ENCODE peak calls at places on chromosomes 13 and 19, in six cellular contexts. I is esophagus squamous epithelium; N is CD8-positive, alpha-beta T cell; Q is left ventricle myocardium inferior; L is mucosa of descending colon; W is body of pancreas. S is an unnamed sample.

GRCh38 chr19:34145741-34146202 is 26.5 kb upstream of the LSM14A start:
- DNase-seq in N (peak; percentile 16), I (no peak), L (no peak), W (peak; percentile 56), Q (no peak), S (peak; percentile 68)

GRCh38 chr19:8158411-8159074 is 9.2 kb upstream of the FBN3 start:
- DNase-seq in I (no peak), N (peak; percentile 21), W (peak; percentile 75), Q (no peak), L (no peak), S (peak; percentile 89)

GRCh38 chr19:8456064-8456463 is 11.3 kb downstream of the HNRNPM start:
- DNase-seq in N (no peak), L (no peak), W (peak; percentile 21), I (no peak), Q (no peak), S (no peak)

GRCh38 chr19:11111771-11112144 is 22.5 kb downstream of the LDLR start:
- DNase-seq in N (no peak), I (no peak), Q (no peak), W (no peak), L (no peak), S (no peak)

GRCh38 chr13:48123827-48124226 is 28.9 kb upstream of the MED4 start:
- DNase-seq in L (no peak), W (no peak), N (no peak), Q (no peak), I (no peak), S (no peak)

GRCh38 chr13:112455476-112456059 is 79.4 kb downstream of the SPACA7 start:
- DNase-seq in I (no peak), N (no peak), W (no peak), L (no peak), Q (no peak), S (no peak)

GRCh38 chr19:41339936-41340335 is 13.8 kb downstream of the TGFB1 start:
- DNase-seq in Q (no peak), I (no peak), N (no peak), L (no peak), W (no peak), S (no peak)

GRCh38 chr13:42041684-42042035 is 6.8 kb upstream of the DGKH start:
- DNase-seq in Q (peak; percentile 50), I (no peak), W (peak; percentile 61), L (peak; percentile 69), N (no peak), S (peak; percentile 83)

GRCh38 chr19:28929026-28929425 is 283.9 kb downstream of the UQCRFS1 start:
- DNase-seq in I (no peak), L (no peak), Q (no peak), W (no peak), N (no peak), S (no peak)

DNA sequence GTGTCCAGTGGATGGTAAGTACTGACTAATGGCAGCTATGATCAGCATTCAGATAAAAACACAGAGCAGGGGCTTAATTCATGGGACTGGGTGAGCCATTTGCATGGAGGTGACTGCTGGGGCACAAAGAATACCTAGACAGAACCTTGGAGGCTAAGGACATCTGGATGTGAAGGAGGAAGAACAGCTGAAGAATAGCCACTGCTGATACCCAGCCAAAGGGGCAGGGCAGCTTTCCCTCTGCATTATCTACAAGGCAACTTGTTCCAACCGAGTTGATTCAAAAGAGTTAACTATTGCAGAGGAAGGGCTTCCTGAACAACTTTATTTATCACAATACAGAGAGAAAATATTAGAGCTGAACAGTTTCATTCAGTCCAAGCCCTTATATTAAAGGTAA is 13.1 kb upstream of the THSD1 start:
- DNase-seq in N (no peak), Q (no peak), W (no peak), L (no peak), I (no peak), S (no peak)
- H3K4me3 ChIP-seq in N (no peak overlapping the region), Q (no peak overlapping the region), W (no peak overlapping the region), L (no peak overlapping the region), I (no peak overlapping the region), S (no peak overlapping the region)

GRCh38 chr19:50703915-50704548 is 15.6 kb downstream of the SHANK1 start:
- DNase-seq in W (no peak), Q (no peak), N (no peak), I (no peak), L (no peak), S (no peak)
- TF ChIP-seq CTCF in W (peak; percentile 4), Q (peak; percentile 18), N (no peak), I (no peak), L (no peak), S (no peak)

GRCh38 chr13:109776575-109776974 is 9.8 kb downstream of the IRS2 start:
- DNase-seq in W (no peak), Q (no peak), L (no peak), N (no peak), I (no peak), S (no peak)
- H3K4me3 ChIP-seq in W (no peak overlapping the region), Q (peak overlapping the region; percentile 78), L (no peak overlapping the region), N (no peak overlapping the region), I (no peak overlapping the region), S (no peak overlapping the region)

DNA sequence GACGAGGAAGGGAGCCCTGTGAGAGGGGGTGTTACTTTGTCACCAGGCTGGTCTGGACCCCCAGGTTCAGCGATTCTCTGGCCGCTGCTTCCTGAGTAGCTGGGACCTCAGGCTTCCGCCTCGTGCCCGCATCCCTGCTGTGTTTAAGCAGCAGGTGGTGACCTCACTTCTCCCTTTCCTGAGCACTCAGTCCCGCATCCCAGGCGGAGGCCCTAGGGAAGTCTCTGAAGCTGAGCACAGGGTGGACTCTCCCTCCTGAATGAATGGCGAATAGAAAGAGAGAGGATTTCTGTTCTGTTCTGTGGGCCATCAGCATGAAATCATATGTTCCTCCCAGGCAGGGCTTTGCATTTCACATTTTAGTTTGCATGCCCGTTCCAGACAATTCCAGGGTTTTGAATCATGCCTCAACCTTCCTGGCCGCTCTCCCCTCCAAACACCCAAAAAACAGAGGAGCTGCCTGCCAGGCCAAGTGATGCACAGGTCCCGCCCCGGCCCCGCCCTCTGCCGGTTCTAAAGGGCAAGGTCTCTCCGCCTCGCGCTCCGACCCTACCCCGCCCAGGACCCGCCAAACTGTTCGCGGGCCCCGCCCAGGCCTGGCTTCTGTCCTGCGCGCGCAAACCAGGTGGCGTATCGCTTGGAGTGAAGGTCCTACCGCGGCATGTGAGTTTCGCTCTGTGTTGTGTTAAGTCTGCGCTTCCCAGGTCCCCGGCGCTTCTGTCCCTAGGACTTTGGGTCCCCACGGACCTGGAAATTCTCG is 35.1 kb upstream of the ZNF808 start:
- DNase-seq in W (peak; percentile 9), N (no peak), L (no peak), Q (no peak), I (no peak), S (no peak)
- TF ChIP-seq CTCF in W (no peak), N (no peak), L (no peak), Q (no peak), I (no peak), S (no peak)

GRCh38 chr19:5973867-5974635 is 3.9 kb downstream of the RANBP3 start:
- DNase-seq in N (no peak), L (no peak), W (no peak), I (no peak), Q (no peak), S (no peak)

GRCh38 chr19:5977222-5977784 is 637 bp downstream of the RANBP3 start:
- DNase-seq in Q (no peak), N (no peak), L (no peak), I (no peak), W (no peak), S (no peak)

GRCh38 chr19:5974721-5975387 is 3.1 kb downstream of the RANBP3 start:
- DNase-seq in I (no peak), Q (no peak), W (no peak), N (no peak), L (no peak), S (peak; percentile 67)

GRCh38 chr19:5976768-5977167 is 1.2 kb downstream of the RANBP3 start:
- DNase-seq in Q (no peak), I (no peak), W (no peak), N (no peak), L (no peak), S (no peak)

DNA sequence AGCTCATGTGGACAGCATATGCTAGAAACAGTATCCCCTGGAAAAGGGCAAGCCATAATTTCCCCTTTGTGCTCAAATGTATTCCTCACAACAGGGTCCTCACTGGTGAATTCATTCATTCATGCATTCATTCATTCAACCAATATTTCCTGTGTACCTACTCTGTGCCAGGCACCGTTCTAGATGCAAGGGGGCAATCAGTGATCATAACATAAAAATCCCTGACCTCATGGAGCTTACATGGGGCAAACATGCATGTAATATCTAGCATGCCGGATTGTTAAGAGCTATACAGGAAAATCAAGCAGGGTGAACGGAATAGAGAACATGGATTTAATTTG is 2.6 kb downstream of the RANBP3 start:
- DNase-seq in L (no peak), N (no peak), Q (no peak), I (no peak), W (no peak), S (no peak)
- H3K4me3 ChIP-seq in L (no peak overlapping the region), N (peak overlapping the region; percentile 24), Q (no peak overlapping the region), I (no peak overlapping the region), W (no peak overlapping the region), S (peak overlapping the region; percentile 9)

GRCh38 chr13:99086149-99086868 is 108.4 kb upstream of the DOCK9 start:
- DNase-seq in L (peak; percentile 82), I (no peak), W (peak; percentile 67), N (peak; percentile 60), Q (peak; percentile 47), S (peak; percentile 62)
- TF ChIP-seq CTCF in L (no peak), I (no peak), W (peak; percentile 29), N (no peak), Q (no peak), S (no peak)

GRCh38 chr13:44373601-44374347 is at the start of gene SERP2:
- DNase-seq in I (no peak), N (no peak), W (peak; percentile 29), Q (peak; percentile 42), L (peak; percentile 60), S (no peak)
- H3K4me3 ChIP-seq in I (peak within 1 kb of the TSS; percentile 42), N (no peak within 1 kb of the TSS), W (peak within 1 kb of the TSS; percentile 51), Q (peak within 1 kb of the TSS; percentile 85), L (no peak within 1 kb of the TSS), S (no peak within 1 kb of the TSS)